ENCODE peak calls at places on chromosomes 6 and 20, in ten cellular contexts. G, E, U, M, L, F, W, N, Y and A are unnamed samples.

GRCh38 chr6:119181046-119181445 is 102.6 kb upstream of the FAM184A start:
- DNase-seq in N (no peak), M (no peak), F (no peak), Y (no peak), E (no peak), W (no peak), G (no peak), U (no peak), L (no peak), A (no peak)

GRCh38 chr6:138647006-138647405 is 126.6 kb upstream of the CCDC28A start:
- DNase-seq in E (peak; percentile 66), Y (no peak), G (no peak), W (peak; percentile 31), N (no peak), L (peak; percentile 67), F (no peak), M (no peak), U (no peak), A (no peak)

GRCh38 chr6:73832313-73832712 is 136.3 kb downstream of the CD109 start:
- DNase-seq in E (peak; percentile 4), W (peak; percentile 7), U (no peak), F (no peak), Y (no peak), N (no peak), M (no peak), G (no peak), L (no peak), A (no peak)

GRCh38 chr6:43932259-43932900 is 162.4 kb downstream of the VEGFA start:
- DNase-seq in N (no peak), L (no peak), Y (no peak), M (no peak), F (no peak), W (no peak), E (no peak), G (no peak), U (no peak), A (no peak)

GRCh38 chr6:52507557-52508260 is 69.2 kb downstream of the TRAM2 start:
- DNase-seq in Y (no peak), G (no peak), F (no peak), E (peak; percentile 71), L (no peak), U (no peak), W (peak; percentile 82), N (no peak), M (no peak), A (no peak)

GRCh38 chr20:34873583-34874093 is 982 bp upstream of the GGT7 start:
- DNase-seq in N (no peak), F (no peak), Y (no peak), U (no peak), M (no peak), G (no peak), L (no peak), W (no peak), E (no peak), A (no peak)

GRCh38 chr6:67496191-67496590 is 1138.9 kb upstream of the ADGRB3 start:
- DNase-seq in E (no peak), L (no peak), W (no peak), M (no peak), F (no peak), U (no peak), Y (no peak), G (no peak), N (no peak), A (no peak)

GRCh38 chr6:139369068-139369467 is 5.4 kb downstream of the CITED2 start:
- DNase-seq in Y (no peak), N (no peak), W (no peak), L (no peak), F (no peak), E (peak; percentile 30), M (no peak), U (no peak), G (no peak), A (no peak)

GRCh38 chr6:139270249-139270648 is 21.5 kb downstream of the TXLNB start:
- DNase-seq in L (no peak), E (no peak), G (no peak), W (no peak), U (no peak), M (no peak), Y (no peak), N (no peak), F (no peak), A (no peak)

GRCh38 chr6:139640453-139640852 is 266.0 kb upstream of the CITED2 start:
- DNase-seq in E (peak; percentile 30), Y (no peak), M (no peak), W (no peak), L (no peak), G (no peak), U (no peak), F (no peak), N (no peak), A (no peak)

GRCh38 chr20:44914924-44915323 is 5.1 kb downstream of the PABPC1L start:
- DNase-seq in G (no peak), Y (no peak), E (peak; percentile 7), W (no peak), L (no peak), N (no peak), M (no peak), U (no peak), F (no peak), A (no peak)

GRCh38 chr6:18025591-18025990 is 38.2 kb upstream of the KIF13A start:
- DNase-seq in U (no peak), Y (no peak), W (no peak), N (no peak), E (no peak), F (no peak), G (no peak), M (no peak), L (no peak), A (no peak)

GRCh38 chr6:151721671-151722070 is 85.8 kb upstream of the ESR1 start:
- DNase-seq in M (no peak), W (peak; percentile 16), G (no peak), E (no peak), L (no peak), U (no peak), F (no peak), Y (no peak), N (no peak), A (no peak)

GRCh38 chr6:156510242-156510641 is 266.9 kb upstream of the ARID1B start:
- DNase-seq in L (no peak), W (no peak), N (no peak), G (no peak), U (no peak), M (no peak), E (no peak), Y (no peak), F (no peak), A (no peak)

GRCh38 chr6:57252975-57253374 is 30.9 kb upstream of the RAB23 start:
- DNase-seq in Y (no peak), E (peak; percentile 71), W (peak; percentile 62), L (no peak), G (no peak), N (no peak), U (no peak), M (no peak), F (no peak), A (no peak)

GRCh38 chr6:5307058-5307457 is 45.7 kb downstream of the FARS2 start:
- DNase-seq in G (no peak), E (no peak), M (no peak), U (no peak), W (no peak), F (no peak), N (no peak), L (no peak), Y (no peak), A (no peak)

GRCh38 chr20:19964289-19965263 is 52.6 kb upstream of the NAA20 start:
- DNase-seq in W (peak; percentile 89), G (no peak), U (no peak), L (peak; percentile 58), E (peak; percentile 95), Y (no peak), F (no peak), M (no peak), N (peak; percentile 57), A (peak; percentile 75)

GRCh38 chr6:3373597-3374203 is 83.2 kb downstream of the SLC22A23 start:
- DNase-seq in L (no peak), M (no peak), E (no peak), W (no peak), F (no peak), G (no peak), N (no peak), Y (no peak), U (no peak), A (no peak)

GRCh38 chr6:131727467-131727866 is 16.6 kb upstream of the CTAGE9 start:
- DNase-seq in Y (no peak), G (no peak), F (no peak), W (no peak), M (no peak), L (no peak), E (no peak), U (no peak), N (no peak), A (no peak)

GRCh38 chr6:138372711-138373463 is 4.8 kb upstream of the SMIM28 start:
- DNase-seq in W (peak; percentile 5), E (peak; percentile 45), F (no peak), Y (no peak), L (no peak), U (no peak), N (peak; percentile 36), M (no peak), G (no peak), A (no peak)

GRCh38 chr6:47631248-47632196 is 66.9 kb upstream of the ADGRF4 start:
- DNase-seq in F (no peak), E (peak; percentile 67), W (peak; percentile 46), G (peak; percentile 23), Y (peak; percentile 5), N (peak; percentile 44), L (no peak), M (no peak), U (no peak), A (no peak)

GRCh38 chr20:54167909-54168872 is 5.6 kb downstream of the CYP24A1 start:
- DNase-seq in W (no peak), Y (no peak), E (no peak), F (no peak), G (no peak), L (no peak), U (no peak), N (peak; percentile 87), M (no peak), A (no peak)

GRCh38 chr6:46042355-46042999 is 26.8 kb upstream of the CLIC5 start:
- DNase-seq in E (peak; percentile 76), L (no peak), U (no peak), W (peak; percentile 52), F (no peak), Y (no peak), N (peak; percentile 36), G (peak; percentile 71), M (no peak), A (no peak)

GRCh38 chr6:13769655-13770053 is 44.7 kb downstream of the MCUR1 start:
- DNase-seq in N (no peak), L (no peak), M (peak; percentile 9), U (no peak), W (no peak), E (no peak), F (no peak), Y (no peak), G (no peak), A (no peak)

GRCh38 chr20:25553819-25554296 is 31.5 kb downstream of the NINL start:
- DNase-seq in F (no peak), W (peak; percentile 67), Y (no peak), L (no peak), G (no peak), N (no peak), E (peak; percentile 89), U (no peak), M (no peak), A (no peak)

GRCh38 chr6:47182291-47182957 is 127.3 kb downstream of the TNFRSF21 start:
- DNase-seq in U (no peak), G (no peak), N (no peak), M (no peak), Y (no peak), F (no peak), E (no peak), L (no peak), W (no peak), A (no peak)

GRCh38 chr6:21593927-21594421 is 423 bp downstream of the SOX4 start:
- DNase-seq in Y (no peak), N (peak; percentile 26), M (no peak), W (peak; percentile 47), F (no peak), E (peak; percentile 86), G (peak; percentile 62), U (peak; percentile 48), L (no peak), A (no peak)

GRCh38 chr6:5036309-5036708 is 32.5 kb upstream of the RPP40 start:
- DNase-seq in F (peak; percentile 23), W (no peak), E (peak; percentile 67), M (no peak), G (peak; percentile 92), Y (no peak), N (peak; percentile 49), U (no peak), L (no peak), A (no peak)